ENCODE peak calls at places on chromosomes 2 and 18, in ten cellular contexts. Q is astrocyte, V is colonic mucosa, G is SK-N-SH, K is K562, T is HCT116, O is HepG2, S is IMR-90, C is mesendoderm, L is NT2/D1. X is an unnamed sample. For H3K27me3, the result is how much of the 10 kb centered on the place peaks cover.

GRCh38 chr2:239979243-239980023 is 45.7 kb downstream of the NDUFA10 start:
- DNase-seq in Q (peak), V (no peak), G (no peak), K (no peak), T (no peak), O (no peak), S (no peak), C (peak), L (no peak), X (peak)

GRCh38 chr2:223068036-223068435 is 16.0 kb downstream of the KCNE4 start:
- DNase-seq in Q (peak), V (no peak), G (no peak), K (no peak), T (no peak), O (no peak), S (no peak), C (no peak), L (no peak), X (no peak)

GRCh38 chr2:170313636-170314348 is 135.8 kb downstream of the MYO3B start:
- DNase-seq in Q (peak), V (no peak), G (no peak), K (no peak), T (no peak), O (no peak), S (no peak), C (no peak), L (no peak), X (no peak)

GRCh38 chr2:69159988-69160387 is 147.0 kb downstream of the ANTXR1 start:
- DNase-seq in Q (no peak), V (peak), G (no peak), K (no peak), T (no peak), O (peak), S (no peak), C (peak), L (no peak), X (peak)

GRCh38 chr18:74456409-74457042 is 582 bp downstream of the DIPK1C start:
- DNase-seq in Q (no peak), V (no peak), G (no peak), K (no peak), T (no peak), O (no peak), S (no peak), C (peak), L (no peak), X (peak)

GRCh38 chr2:48219234-48219554 is 310.8 kb upstream of the STON1 start:
- DNase-seq in Q (no peak), V (no peak), G (no peak), K (no peak), T (no peak), O (no peak), S (no peak), C (no peak), L (no peak), X (no peak)

GRCh38 chr2:481388-481787 is 193.5 kb upstream of the ALKAL2 start:
- DNase-seq in Q (no peak), V (no peak), G (no peak), K (no peak), T (no peak), O (no peak), S (no peak), C (peak), L (no peak), X (peak)

GRCh38 chr2:138760693-138761092 is 19.5 kb downstream of the NXPH2 start:
- DNase-seq in Q (no peak), V (no peak), G (no peak), K (no peak), T (no peak), O (no peak), S (no peak), C (no peak), L (no peak), X (no peak)

GRCh38 chr2:121634354-121635307 is 14.6 kb downstream of the CLASP1 start:
- DNase-seq in Q (peak), V (no peak), G (no peak), K (no peak), T (peak), O (no peak), S (peak), C (no peak), L (no peak), X (no peak)

GRCh38 chr2:216792222-216793001 is 67.5 kb downstream of the TNP1 start:
- DNase-seq in Q (peak), V (peak), G (peak), K (no peak), T (no peak), O (no peak), S (peak), C (peak), L (no peak), X (peak)

GRCh38 chr2:5945707-5946106 is 253.5 kb downstream of the SOX11 start:
- DNase-seq in Q (no peak), V (no peak), G (no peak), K (no peak), T (no peak), O (no peak), S (no peak), C (no peak), L (no peak), X (no peak)

GRCh38 chr18:49247786-49248185 is 212.7 kb downstream of the DYM start:
- DNase-seq in Q (no peak), V (no peak), G (no peak), K (no peak), T (no peak), O (no peak), S (peak), C (no peak), L (no peak), X (no peak)

GRCh38 chr2:27736031-27736889 is 35.3 kb upstream of the MRPL33 start:
- DNase-seq in Q (no peak), V (no peak), G (no peak), K (no peak), T (no peak), O (no peak), S (no peak), C (no peak), L (no peak), X (no peak)

GRCh38 chr2:223613017-223613950 is 11.1 kb upstream of the SCG2 start:
- DNase-seq in Q (peak), V (peak), G (peak), K (peak), T (peak), O (peak), S (peak), C (peak), L (peak), X (peak)

GRCh38 chr2:10500601-10501361 is 52.7 kb upstream of the ODC1 start:
- DNase-seq in Q (peak), V (peak), G (no peak), K (no peak), T (no peak), O (no peak), S (peak), C (no peak), L (no peak), X (no peak)

GRCh38 chr2:111022630-111023029 is 98.1 kb upstream of the BCL2L11 start:
- DNase-seq in Q (no peak), V (peak), G (no peak), K (no peak), T (no peak), O (no peak), S (no peak), C (no peak), L (no peak), X (no peak)

GRCh38 chr2:197575987-197576386 is 60.1 kb downstream of the MOB4 start:
- DNase-seq in Q (peak), V (no peak), G (no peak), K (no peak), T (no peak), O (no peak), S (peak), C (no peak), L (no peak), X (no peak)

GRCh38 chr2:219123356-219124143 is 37.1 kb downstream of the NHEJ1 start:
- DNase-seq in Q (no peak), V (peak), G (no peak), K (no peak), T (no peak), O (no peak), S (no peak), C (no peak), L (no peak), X (no peak)

GRCh38 chr18:37674570-37674969 is 109.0 kb upstream of the CELF4 start:
- DNase-seq in Q (no peak), V (no peak), G (no peak), K (no peak), T (peak), O (no peak), S (no peak), C (no peak), L (no peak), X (no peak)

GRCh38 chr2:240635116-240635997 is 10.1 kb downstream of the GPR35 start:
- DNase-seq in Q (no peak), V (no peak), G (peak), K (no peak), T (no peak), O (no peak), S (no peak), C (no peak), L (no peak), X (no peak)

GRCh38 chr2:73290049-73290839 is 3.1 kb downstream of the EGR4 start:
- DNase-seq in Q (peak), V (peak), G (peak), K (no peak), T (no peak), O (peak), S (peak), C (peak), L (no peak), X (peak)

GRCh38 chr2:10279946-10280463 is 22.7 kb upstream of the HPCAL1 start:
- DNase-seq in Q (no peak), V (no peak), G (no peak), K (no peak), T (no peak), O (no peak), S (no peak), C (no peak), L (no peak), X (no peak)

GRCh38 chr2:100011272-100011711 is 131.1 kb downstream of the AFF3 start:
- DNase-seq in Q (peak), V (no peak), G (no peak), K (no peak), T (no peak), O (no peak), S (peak), C (no peak), L (no peak), X (no peak)

GRCh38 chr2:156191547-156191946 is 141.0 kb downstream of the NR4A2 start:
- DNase-seq in Q (peak), V (no peak), G (no peak), K (no peak), T (no peak), O (no peak), S (no peak), C (no peak), L (no peak), X (no peak)

GRCh38 chr2:240947176-240947575 is 41.0 kb downstream of the CROCC2 start:
- DNase-seq in Q (no peak), V (no peak), G (no peak), K (no peak), T (no peak), O (no peak), S (no peak), C (no peak), L (no peak), X (peak)

GRCh38 chr2:43038034-43038719 is 188.2 kb downstream of the ZFP36L2 start:
- DNase-seq in Q (peak), V (no peak), G (peak), K (no peak), T (no peak), O (peak), S (peak), C (no peak), L (no peak), X (no peak)

GRCh38 chr2:69013123-69013836 is at the start of gene ANTXR1:
- DNase-seq in Q (peak), V (peak), G (peak), K (peak), T (peak), O (peak), S (peak), C (peak), L (peak), X (peak)

GRCh38 chr2:69384618-69385081 is 2.4 kb downstream of the GFPT1 start:
- DNase-seq in Q (peak), V (no peak), G (no peak), K (no peak), T (no peak), O (no peak), S (peak), C (no peak), L (no peak), X (no peak)

GRCh38 chr2:8389373-8390108 is 292.3 kb upstream of the ID2 start:
- DNase-seq in Q (peak), V (no peak), G (no peak), K (no peak), T (no peak), O (no peak), S (peak), C (no peak), L (no peak), X (no peak)

GRCh38 chr2:23673830-23674679 is 252.9 kb downstream of the ATAD2B start:
- DNase-seq in Q (no peak), V (no peak), G (no peak), K (peak), T (no peak), O (peak), S (no peak), C (peak), L (peak), X (peak)

GRCh38 chr2:69278366-69278765 is 108.7 kb downstream of the GFPT1 start:
- DNase-seq in Q (no peak), V (no peak), G (no peak), K (no peak), T (no peak), O (no peak), S (peak), C (no peak), L (no peak), X (no peak)

GRCh38 chr2:232327089-232328037 is 51.2 kb upstream of the ALPP start:
- DNase-seq in Q (peak), V (peak), G (peak), K (peak), T (peak), O (peak), S (peak), C (peak), L (peak), X (peak)

GRCh38 chr2:127650785-127651380 is 4.9 kb downstream of the GPR17 start:
- DNase-seq in Q (peak), V (no peak), G (no peak), K (no peak), T (no peak), O (no peak), S (no peak), C (no peak), L (no peak), X (no peak)
- H3K9ac ChIP-seq in Q (no peak), V (no peak), G (no peak), K (no peak), T (no peak), O (no peak), S (no peak), C (no peak), L (peak), X (no peak)

DNA sequence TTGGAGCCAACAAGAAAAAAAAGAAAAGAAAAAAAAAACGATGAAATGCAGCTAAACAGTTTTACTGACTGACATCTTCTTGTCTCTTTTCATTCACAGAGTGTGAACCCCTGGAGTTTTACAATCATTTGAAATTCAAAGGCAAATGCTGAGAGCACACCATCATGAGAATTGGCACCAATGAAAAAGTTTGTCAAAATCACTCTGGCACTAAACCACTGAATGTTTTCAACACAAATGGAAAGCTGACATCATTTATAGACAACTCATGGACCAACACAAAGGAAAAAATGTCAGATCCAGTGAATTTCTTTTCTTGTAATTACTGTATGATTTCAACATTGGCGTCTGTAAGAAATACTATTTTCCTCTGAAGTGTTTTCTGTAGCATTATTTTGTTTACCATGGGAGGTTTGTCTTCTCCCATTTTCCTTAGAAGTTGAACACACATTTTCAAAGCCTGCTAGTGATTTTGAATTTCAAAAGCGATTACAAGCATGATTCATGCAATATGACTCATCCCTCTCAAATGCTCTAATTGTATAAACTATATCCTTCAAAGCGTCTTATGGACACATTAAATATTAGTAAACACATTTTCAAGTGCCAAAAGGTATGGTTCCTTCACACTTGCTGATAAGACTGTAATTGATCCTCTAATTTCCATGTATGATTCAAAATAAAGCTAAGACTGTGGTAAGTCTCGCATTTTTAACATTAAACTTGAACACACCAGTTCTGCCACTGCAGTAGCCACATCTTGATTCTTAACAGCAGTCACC is 513.1 kb downstream of the LRRTM4 start:
- DNase-seq in Q (peak), V (no peak), G (no peak), K (no peak), T (no peak), O (no peak), S (peak), C (peak), L (peak), X (no peak)
- H3K27me3 ChIP-seq in Q (under half), V (under half), G (under half), K (under half), T (under half), O (under half), S (under half), C (under half), L (under half), X (under half)

DNA sequence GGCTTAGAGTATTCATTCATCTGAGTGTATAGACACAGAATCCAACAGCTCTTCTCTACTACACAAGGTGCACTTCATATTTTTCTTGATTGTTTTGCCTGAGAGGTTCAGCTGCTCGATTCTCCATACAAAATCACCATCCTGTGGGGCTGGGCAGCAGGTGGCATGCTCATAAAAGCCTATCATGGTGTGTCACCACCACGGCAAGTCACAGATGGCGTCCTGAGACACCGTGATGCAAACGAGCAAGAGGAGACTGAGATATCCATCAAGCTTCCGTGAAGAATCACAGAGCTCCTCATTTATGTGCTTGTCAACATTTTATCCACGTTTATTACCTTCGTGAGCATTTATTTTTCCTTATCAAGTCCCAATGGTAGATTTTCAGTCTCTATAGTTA is 22.4 kb upstream of the NRP2 start:
- DNase-seq in Q (no peak), V (no peak), G (no peak), K (no peak), T (no peak), O (no peak), S (no peak), C (no peak), L (no peak), X (no peak)
- H3K9ac ChIP-seq in Q (no peak), V (no peak), G (no peak), K (no peak), T (no peak), O (no peak), S (no peak), C (no peak), L (no peak), X (no peak)

GRCh38 chr18:59268127-59268721 is 5.0 kb downstream of the RAX start:
- DNase-seq in Q (no peak), V (no peak), G (peak), K (no peak), T (no peak), O (no peak), S (no peak), C (no peak), L (no peak), X (no peak)

GRCh38 chr18:59266459-59266858 is 6.8 kb downstream of the RAX start:
- DNase-seq in Q (no peak), V (no peak), G (no peak), K (no peak), T (no peak), O (no peak), S (no peak), C (no peak), L (no peak), X (no peak)

GRCh38 chr18:59267511-59268126 is 5.6 kb downstream of the RAX start:
- DNase-seq in Q (no peak), V (no peak), G (peak), K (no peak), T (no peak), O (no peak), S (no peak), C (peak), L (no peak), X (peak)

GRCh38 chr18:59266019-59266369 is 7.3 kb downstream of the RAX start:
- DNase-seq in Q (no peak), V (no peak), G (no peak), K (no peak), T (no peak), O (no peak), S (no peak), C (no peak), L (no peak), X (no peak)

GRCh38 chr18:59266876-59267510 is 6.3 kb downstream of the RAX start:
- DNase-seq in Q (no peak), V (no peak), G (no peak), K (no peak), T (no peak), O (no peak), S (no peak), C (no peak), L (no peak), X (no peak)
- H3K27me3 ChIP-seq in Q (half or more), V (half or more), G (half or more), K (under half), T (under half), O (under half), S (half or more), C (half or more), L (under half), X (half or more)

DNA sequence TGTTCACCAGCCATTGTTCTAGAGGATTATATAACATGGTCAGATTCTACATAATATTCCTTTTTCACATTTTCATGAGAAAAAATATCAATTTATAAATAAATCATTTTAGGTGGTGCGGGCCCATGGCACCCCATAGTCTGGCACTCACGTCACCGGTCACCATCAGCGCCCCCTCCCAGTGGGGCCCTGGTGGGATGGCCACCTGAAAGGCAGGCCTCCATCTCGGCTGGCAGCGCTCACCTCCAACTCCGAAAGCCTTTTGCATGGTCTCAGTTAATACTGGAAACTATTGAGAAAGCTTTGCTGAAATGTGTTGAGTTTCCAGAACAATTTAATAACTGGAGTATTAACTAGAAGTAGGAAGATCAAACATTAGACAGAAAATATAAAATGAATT is 141.4 kb upstream of the SALL3 start:
- DNase-seq in Q (no peak), V (no peak), G (no peak), K (no peak), T (no peak), O (no peak), S (no peak), C (no peak), L (no peak), X (no peak)
- H3K9ac ChIP-seq in Q (no peak), V (no peak), G (no peak), K (no peak), T (no peak), O (no peak), S (no peak), C (no peak), L (no peak), X (no peak)